ENCODE peak calls at places on chromosome 12, in eight cellular contexts. M, J, K, Z, X, L, V and N are unnamed samples.
A peak's percentile ranks its signal among the peaks of the same experiment; 100 is the strongest.

GRCh38 chr12:127241056-127241830 is 1025.7 kb upstream of the TMEM132C start:
- DNase-seq in X (no peak), V (no peak), K (no peak), J (no peak), M (no peak), L (no peak), Z (no peak), N (no peak)

GRCh38 chr12:47990351-47991105 is 13.7 kb downstream of the COL2A1 start:
- DNase-seq in Z (no peak), X (peak; percentile 8), K (no peak), J (no peak), V (no peak), M (no peak), L (peak; percentile 76), N (no peak)

GRCh38 chr12:111775205-111776193 is 8.8 kb downstream of the ALDH2 start:
- DNase-seq in X (peak; percentile 88), V (peak; percentile 66), L (peak; percentile 93), J (peak; percentile 90), Z (no peak), M (peak; percentile 91), K (no peak), N (no peak)

GRCh38 chr12:69524331-69524630 is 54.1 kb downstream of the FRS2 start:
- DNase-seq in L (no peak), M (no peak), K (no peak), X (no peak), J (no peak), V (no peak), Z (no peak), N (no peak)

GRCh38 chr12:60845696-60846095 is 1249.9 kb downstream of the SLC16A7 start:
- DNase-seq in L (no peak), J (no peak), V (no peak), K (no peak), M (no peak), Z (no peak), X (no peak), N (no peak)

GRCh38 chr12:32253154-32253795 is 146.1 kb upstream of the FGD4 start:
- DNase-seq in Z (no peak), L (no peak), V (no peak), M (no peak), X (no peak), J (no peak), K (no peak), N (no peak)

GRCh38 chr12:496736-497135 is 37.0 kb downstream of the B4GALNT3 start:
- DNase-seq in L (no peak), Z (no peak), J (no peak), M (peak; percentile 14), K (no peak), X (no peak), V (no peak), N (no peak)

GRCh38 chr12:66191547-66192126 is 2.6 kb downstream of the IRAK3 start:
- DNase-seq in Z (no peak), L (no peak), K (no peak), V (no peak), J (no peak), M (no peak), X (no peak), N (no peak)

GRCh38 chr12:2629051-2629450 is 165.7 kb upstream of the FKBP4 start:
- DNase-seq in K (no peak), Z (no peak), M (no peak), V (no peak), L (no peak), J (no peak), X (no peak), N (no peak)

GRCh38 chr12:45423931-45424330 is 208.0 kb downstream of the ANO6 start:
- DNase-seq in V (no peak), M (no peak), J (no peak), Z (no peak), L (no peak), K (no peak), X (no peak), N (no peak)

GRCh38 chr12:45431153-45431552 is 215.3 kb downstream of the ANO6 start:
- DNase-seq in M (no peak), Z (no peak), L (no peak), X (no peak), J (no peak), V (no peak), K (no peak), N (no peak)

GRCh38 chr12:45425426-45425825 is 209.5 kb downstream of the ANO6 start:
- DNase-seq in L (no peak), M (no peak), V (no peak), K (no peak), Z (no peak), J (no peak), X (no peak), N (no peak)

GRCh38 chr12:45426294-45426693 is 210.4 kb downstream of the ANO6 start:
- DNase-seq in K (no peak), M (no peak), J (no peak), Z (no peak), V (no peak), L (no peak), X (no peak), N (no peak)

DNA sequence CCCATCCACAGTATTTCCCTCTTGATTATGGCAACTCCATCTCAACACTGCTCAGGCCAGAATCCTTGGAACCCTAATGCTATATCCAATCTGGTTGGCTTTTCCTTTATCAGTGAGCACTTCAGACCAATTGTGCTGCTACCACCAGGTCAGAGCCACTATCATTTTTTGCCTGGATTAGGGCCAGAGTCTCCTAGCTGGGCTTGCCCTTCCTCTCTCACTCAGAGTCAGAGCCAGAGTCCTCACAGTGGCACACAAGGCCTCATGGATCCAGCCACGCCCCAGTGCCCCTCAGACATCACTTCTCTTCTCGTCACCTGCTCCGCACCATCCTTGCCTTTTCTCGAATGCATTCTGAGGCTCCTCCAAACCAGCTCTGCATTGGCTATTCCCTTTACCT is 211.1 kb downstream of the ANO6 start:
- DNase-seq in L (no peak), Z (no peak), K (no peak), X (no peak), M (no peak), V (no peak), J (no peak), N (no peak)
- H3K4me3 ChIP-seq in L (no peak overlapping the region), Z (no peak overlapping the region), K (no peak overlapping the region), X (no peak overlapping the region), M (no peak overlapping the region), V (no peak overlapping the region), J (no peak overlapping the region), N (no peak overlapping the region)

GRCh38 chr12:13223941-13224340 is 27.4 kb downstream of the EMP1 start:
- DNase-seq in V (no peak), K (no peak), Z (no peak), M (no peak), L (no peak), X (no peak), J (no peak), N (no peak)
- TF ChIP-seq POLR2AphosphoS5 in V (no peak), K (no peak), Z (no peak), M (no peak), L (no peak), X (no peak), J (no peak), N (no peak)

GRCh38 chr12:12503384-12504078 is 59.1 kb downstream of the DUSP16 start:
- DNase-seq in V (no peak), Z (no peak), K (peak; percentile 78), L (no peak), X (no peak), J (no peak), M (no peak), N (no peak)
- TF ChIP-seq CTCF in V (no peak), Z (no peak), K (peak; percentile 67), L (no peak), X (no peak), J (no peak), M (no peak), N (no peak)

DNA sequence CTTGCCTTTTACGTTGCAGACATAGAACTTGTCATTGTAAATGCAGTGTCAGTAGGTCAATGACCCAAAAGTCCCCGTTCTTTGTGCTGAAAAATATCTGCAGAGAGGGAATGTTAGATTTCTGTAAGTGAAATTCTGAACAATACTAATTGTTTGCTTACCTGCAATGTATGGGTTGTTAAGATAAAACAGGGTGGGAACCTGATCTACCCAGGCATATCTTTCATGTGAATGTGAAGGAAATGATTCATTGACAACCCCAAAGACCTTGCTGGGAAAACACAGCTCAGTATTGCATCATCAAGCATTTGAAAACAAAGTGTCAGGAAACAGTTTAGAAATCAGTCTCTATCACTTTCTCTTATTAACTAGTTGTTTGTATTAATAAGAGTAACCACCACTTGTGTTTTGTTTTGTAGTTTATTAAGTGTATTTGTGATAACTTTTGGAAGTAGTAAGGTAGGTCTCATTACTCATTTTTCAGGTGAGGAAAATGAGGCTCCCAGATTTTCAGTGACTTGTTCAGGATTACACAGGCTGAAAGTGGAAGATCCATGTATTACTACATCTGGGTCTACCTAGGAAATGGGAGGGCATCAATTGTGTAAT is 57.9 kb upstream of the SLC38A2 start:
- DNase-seq in X (no peak), V (no peak), Z (peak; percentile 92), K (peak; percentile 47), J (no peak), M (no peak), L (no peak), N (no peak)
- H3K4me3 ChIP-seq in X (no peak overlapping the region), V (no peak overlapping the region), Z (no peak overlapping the region), K (no peak overlapping the region), J (no peak overlapping the region), M (no peak overlapping the region), L (no peak overlapping the region), N (no peak overlapping the region)